ENCODE peak calls at places on chromosomes 12 and 14, in nine cellular contexts. One of them, this sample, is unnamed.

GRCh38 chr14:61190341-61190740 is 90.8 kb downstream of the TMEM30B start:
- DNase-seq in sigmoid colon: no peak
- DNase-seq in tibial artery: no peak
- DNase-seq in IMR-90: peak; percentile 26
- DNase-seq in fibroblast of lung: no peak
- DNase-seq in CD4-positive, alpha-beta T cell: no peak
- DNase-seq in testis: no peak
- DNase-seq in tibial nerve: no peak
- DNase-seq in colonic mucosa: no peak
- DNase-seq in this sample: no peak

GRCh38 chr14:65131176-65131765 is 29.0 kb upstream of the MAX start:
- DNase-seq in CD4-positive, alpha-beta T cell: no peak
- DNase-seq in tibial artery: no peak
- DNase-seq in tibial nerve: no peak
- DNase-seq in colonic mucosa: peak; percentile 64
- DNase-seq in fibroblast of lung: peak; percentile 6
- DNase-seq in IMR-90: peak; percentile 84
- DNase-seq in testis: no peak
- DNase-seq in sigmoid colon: no peak
- DNase-seq in this sample: peak; percentile 95

GRCh38 chr12:53044052-53044581 is 5.7 kb upstream of the TNS2 start:
- DNase-seq in IMR-90: no peak
- DNase-seq in colonic mucosa: peak; percentile 49
- DNase-seq in tibial artery: peak; percentile 35
- DNase-seq in testis: no peak
- DNase-seq in tibial nerve: peak; percentile 41
- DNase-seq in sigmoid colon: peak; percentile 70
- DNase-seq in CD4-positive, alpha-beta T cell: no peak
- DNase-seq in fibroblast of lung: no peak
- DNase-seq in this sample: no peak

GRCh38 chr12:104669057-104669770 is 212.5 kb downstream of the CHST11 start:
- DNase-seq in fibroblast of lung: peak; percentile 33
- DNase-seq in CD4-positive, alpha-beta T cell: no peak
- DNase-seq in IMR-90: no peak
- DNase-seq in colonic mucosa: peak; percentile 41
- DNase-seq in tibial artery: no peak
- DNase-seq in testis: peak; percentile 83
- DNase-seq in tibial nerve: no peak
- DNase-seq in sigmoid colon: peak; percentile 91
- DNase-seq in this sample: peak; percentile 32

GRCh38 chr12:116524311-116524710 is 34.9 kb upstream of the MAP1LC3B2 start:
- DNase-seq in tibial nerve: no peak
- DNase-seq in tibial artery: no peak
- DNase-seq in testis: no peak
- DNase-seq in colonic mucosa: no peak
- DNase-seq in fibroblast of lung: no peak
- DNase-seq in IMR-90: no peak
- DNase-seq in sigmoid colon: no peak
- DNase-seq in CD4-positive, alpha-beta T cell: no peak
- DNase-seq in this sample: no peak

GRCh38 chr14:96459851-96460250 is 42.3 kb upstream of the PAPOLA start:
- DNase-seq in CD4-positive, alpha-beta T cell: no peak
- DNase-seq in colonic mucosa: no peak
- DNase-seq in IMR-90: no peak
- DNase-seq in fibroblast of lung: no peak
- DNase-seq in sigmoid colon: no peak
- DNase-seq in tibial artery: no peak
- DNase-seq in testis: no peak
- DNase-seq in tibial nerve: no peak
- DNase-seq in this sample: no peak

GRCh38 chr12:104665296-104665695 is 208.5 kb downstream of the CHST11 start:
- DNase-seq in tibial artery: no peak
- DNase-seq in IMR-90: no peak
- DNase-seq in colonic mucosa: no peak
- DNase-seq in testis: no peak
- DNase-seq in tibial nerve: no peak
- DNase-seq in CD4-positive, alpha-beta T cell: no peak
- DNase-seq in sigmoid colon: no peak
- DNase-seq in fibroblast of lung: no peak
- DNase-seq in this sample: no peak

GRCh38 chr12:89863968-89864367 is 155.3 kb upstream of the ATP2B1 start:
- DNase-seq in testis: no peak
- DNase-seq in sigmoid colon: no peak
- DNase-seq in colonic mucosa: no peak
- DNase-seq in IMR-90: no peak
- DNase-seq in tibial nerve: no peak
- DNase-seq in CD4-positive, alpha-beta T cell: no peak
- DNase-seq in tibial artery: no peak
- DNase-seq in fibroblast of lung: no peak
- DNase-seq in this sample: no peak

GRCh38 chr12:122981036-122981471 is 573 bp downstream of the ARL6IP4 start:
- DNase-seq in testis: peak; percentile 31
- DNase-seq in fibroblast of lung: no peak
- DNase-seq in IMR-90: no peak
- DNase-seq in colonic mucosa: no peak
- DNase-seq in tibial artery: no peak
- DNase-seq in sigmoid colon: no peak
- DNase-seq in CD4-positive, alpha-beta T cell: no peak
- DNase-seq in tibial nerve: no peak
- DNase-seq in this sample: no peak

GRCh38 chr14:74929242-74929641 is 6.2 kb upstream of the RPS6KL1 start:
- DNase-seq in colonic mucosa: no peak
- DNase-seq in IMR-90: no peak
- DNase-seq in sigmoid colon: no peak
- DNase-seq in fibroblast of lung: no peak
- DNase-seq in tibial artery: no peak
- DNase-seq in CD4-positive, alpha-beta T cell: no peak
- DNase-seq in testis: no peak
- DNase-seq in tibial nerve: no peak
- DNase-seq in this sample: no peak

GRCh38 chr12:92987362-92987761 is 58.3 kb upstream of the EEA1 start:
- DNase-seq in IMR-90: peak; percentile 79
- DNase-seq in sigmoid colon: no peak
- DNase-seq in fibroblast of lung: peak; percentile 89
- DNase-seq in tibial nerve: peak; percentile 56
- DNase-seq in tibial artery: no peak
- DNase-seq in testis: peak; percentile 25
- DNase-seq in CD4-positive, alpha-beta T cell: no peak
- DNase-seq in colonic mucosa: peak; percentile 41
- DNase-seq in this sample: peak; percentile 37

GRCh38 chr12:2112401-2112800 is 59.6 kb downstream of the CACNA1C start:
- DNase-seq in fibroblast of lung: no peak
- DNase-seq in colonic mucosa: peak; percentile 32
- DNase-seq in testis: no peak
- DNase-seq in tibial artery: no peak
- DNase-seq in IMR-90: no peak
- DNase-seq in sigmoid colon: peak; percentile 38
- DNase-seq in tibial nerve: no peak
- DNase-seq in CD4-positive, alpha-beta T cell: no peak
- DNase-seq in this sample: no peak

DNA sequence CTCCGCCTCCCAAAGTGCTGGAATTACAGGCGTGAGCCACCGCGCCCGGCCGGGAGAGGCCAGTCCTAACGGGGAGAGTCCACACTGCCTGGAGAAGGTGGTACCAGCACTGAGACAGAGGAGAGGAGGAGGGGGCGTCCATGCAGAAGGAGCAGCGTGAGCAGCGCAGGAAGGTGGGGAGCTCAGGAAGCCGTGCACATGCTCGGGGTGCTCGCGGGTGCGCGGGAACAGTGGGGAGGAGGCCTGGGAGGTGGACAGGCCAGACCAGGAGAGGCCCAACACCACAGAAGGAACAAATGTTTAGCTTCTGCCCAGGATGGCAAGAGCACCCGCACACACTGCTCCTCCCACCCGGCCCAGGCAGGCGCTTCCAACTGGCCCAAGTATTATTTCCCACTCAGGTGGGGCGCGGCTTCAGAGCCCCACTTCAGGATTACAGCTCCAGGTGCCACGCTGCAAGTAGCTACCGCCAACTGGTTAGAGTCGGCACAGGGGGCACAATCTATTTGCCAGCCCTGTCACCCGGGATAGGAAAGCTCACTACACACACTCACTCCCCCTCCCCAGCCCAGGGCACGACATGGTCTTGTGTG is 80.8 kb upstream of the BCL11B start:
- DNase-seq in tibial nerve: no peak
- DNase-seq in testis: no peak
- DNase-seq in sigmoid colon: no peak
- DNase-seq in IMR-90: no peak
- DNase-seq in fibroblast of lung: no peak
- DNase-seq in colonic mucosa: no peak
- DNase-seq in tibial artery: no peak
- DNase-seq in CD4-positive, alpha-beta T cell: no peak
- DNase-seq in this sample: no peak
- H3K27ac ChIP-seq in tibial nerve: no peak overlapping the region
- H3K27ac ChIP-seq in testis: no peak overlapping the region
- H3K27ac ChIP-seq in sigmoid colon: no peak overlapping the region
- H3K27ac ChIP-seq in IMR-90: no peak overlapping the region
- H3K27ac ChIP-seq in fibroblast of lung: no peak overlapping the region
- H3K27ac ChIP-seq in colonic mucosa: no peak overlapping the region
- H3K27ac ChIP-seq in tibial artery: no peak overlapping the region
- H3K27ac ChIP-seq in CD4-positive, alpha-beta T cell: no peak overlapping the region
- H3K27ac ChIP-seq in this sample: no peak overlapping the region

GRCh38 chr12:24557738-24558137 is 391.2 kb downstream of the BCAT1 start:
- DNase-seq in tibial nerve: no peak
- DNase-seq in CD4-positive, alpha-beta T cell: no peak
- DNase-seq in fibroblast of lung: no peak
- DNase-seq in colonic mucosa: no peak
- DNase-seq in IMR-90: no peak
- DNase-seq in testis: no peak
- DNase-seq in sigmoid colon: no peak
- DNase-seq in tibial artery: no peak
- DNase-seq in this sample: no peak
- TF ChIP-seq CTCF in tibial nerve: no peak
- TF ChIP-seq CTCF in CD4-positive, alpha-beta T cell: no peak
- TF ChIP-seq CTCF in fibroblast of lung: no peak
- TF ChIP-seq CTCF in colonic mucosa: no peak
- TF ChIP-seq CTCF in IMR-90: no peak
- TF ChIP-seq CTCF in testis: no peak
- TF ChIP-seq CTCF in sigmoid colon: no peak
- TF ChIP-seq CTCF in tibial artery: no peak
- TF ChIP-seq CTCF in this sample: no peak

DNA sequence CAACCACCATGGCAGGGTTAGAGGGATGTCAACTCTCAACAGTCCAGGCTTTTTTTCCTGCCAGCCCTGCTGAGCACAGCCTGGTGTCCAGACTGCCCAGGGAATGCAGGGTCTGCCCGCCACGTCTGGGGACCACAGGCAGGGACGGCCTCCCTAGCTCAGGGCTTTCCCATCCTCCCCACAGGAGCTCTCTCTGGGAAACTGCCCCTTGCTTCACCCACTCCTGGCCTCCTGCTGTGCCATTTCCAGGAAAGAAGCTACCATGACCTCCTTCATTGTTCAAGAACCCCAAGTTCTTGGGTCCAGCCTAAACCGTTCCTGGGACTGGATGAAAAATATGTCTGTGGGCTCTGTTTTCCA is 4.8 kb downstream of the SCNN1A start:
- DNase-seq in CD4-positive, alpha-beta T cell: no peak
- DNase-seq in fibroblast of lung: no peak
- DNase-seq in testis: no peak
- DNase-seq in colonic mucosa: no peak
- DNase-seq in tibial nerve: no peak
- DNase-seq in IMR-90: no peak
- DNase-seq in tibial artery: no peak
- DNase-seq in sigmoid colon: peak; percentile 44
- DNase-seq in this sample: no peak
- H3K27ac ChIP-seq in CD4-positive, alpha-beta T cell: no peak overlapping the region
- H3K27ac ChIP-seq in fibroblast of lung: no peak overlapping the region
- H3K27ac ChIP-seq in testis: no peak overlapping the region
- H3K27ac ChIP-seq in colonic mucosa: peak overlapping the region; percentile 62
- H3K27ac ChIP-seq in tibial nerve: peak overlapping the region; percentile 89
- H3K27ac ChIP-seq in IMR-90: no peak overlapping the region
- H3K27ac ChIP-seq in tibial artery: peak overlapping the region; percentile 16
- H3K27ac ChIP-seq in sigmoid colon: peak overlapping the region; percentile 78
- H3K27ac ChIP-seq in this sample: peak overlapping the region; percentile 87

DNA sequence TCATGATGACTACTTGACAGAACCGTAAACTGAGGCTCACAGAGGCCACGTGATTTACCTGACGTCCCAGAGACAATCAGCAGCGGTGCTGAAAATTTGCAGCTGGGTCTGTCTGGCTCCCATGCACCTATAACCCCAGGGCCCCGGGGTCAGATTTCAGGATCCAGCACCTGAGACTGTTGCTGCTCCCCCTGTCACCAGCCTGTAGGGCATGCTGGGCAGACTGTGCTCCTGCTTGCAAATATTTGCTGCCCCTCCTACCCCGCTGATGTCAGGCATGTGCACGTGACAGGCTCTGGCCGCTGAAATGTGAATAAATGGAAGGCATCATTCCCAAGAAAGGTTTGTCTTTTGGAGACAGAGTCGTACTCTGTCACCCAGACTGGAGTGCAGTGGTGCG is 6.0 kb downstream of the MMAB start:
- DNase-seq in tibial artery: no peak
- DNase-seq in testis: no peak
- DNase-seq in CD4-positive, alpha-beta T cell: no peak
- DNase-seq in IMR-90: no peak
- DNase-seq in fibroblast of lung: no peak
- DNase-seq in sigmoid colon: no peak
- DNase-seq in tibial nerve: no peak
- DNase-seq in colonic mucosa: no peak
- DNase-seq in this sample: no peak
- TF ChIP-seq CTCF in tibial artery: no peak
- TF ChIP-seq CTCF in testis: no peak
- TF ChIP-seq CTCF in CD4-positive, alpha-beta T cell: no peak
- TF ChIP-seq CTCF in IMR-90: no peak
- TF ChIP-seq CTCF in fibroblast of lung: no peak
- TF ChIP-seq CTCF in sigmoid colon: no peak
- TF ChIP-seq CTCF in tibial nerve: no peak
- TF ChIP-seq CTCF in colonic mucosa: no peak
- TF ChIP-seq CTCF in this sample: no peak

DNA sequence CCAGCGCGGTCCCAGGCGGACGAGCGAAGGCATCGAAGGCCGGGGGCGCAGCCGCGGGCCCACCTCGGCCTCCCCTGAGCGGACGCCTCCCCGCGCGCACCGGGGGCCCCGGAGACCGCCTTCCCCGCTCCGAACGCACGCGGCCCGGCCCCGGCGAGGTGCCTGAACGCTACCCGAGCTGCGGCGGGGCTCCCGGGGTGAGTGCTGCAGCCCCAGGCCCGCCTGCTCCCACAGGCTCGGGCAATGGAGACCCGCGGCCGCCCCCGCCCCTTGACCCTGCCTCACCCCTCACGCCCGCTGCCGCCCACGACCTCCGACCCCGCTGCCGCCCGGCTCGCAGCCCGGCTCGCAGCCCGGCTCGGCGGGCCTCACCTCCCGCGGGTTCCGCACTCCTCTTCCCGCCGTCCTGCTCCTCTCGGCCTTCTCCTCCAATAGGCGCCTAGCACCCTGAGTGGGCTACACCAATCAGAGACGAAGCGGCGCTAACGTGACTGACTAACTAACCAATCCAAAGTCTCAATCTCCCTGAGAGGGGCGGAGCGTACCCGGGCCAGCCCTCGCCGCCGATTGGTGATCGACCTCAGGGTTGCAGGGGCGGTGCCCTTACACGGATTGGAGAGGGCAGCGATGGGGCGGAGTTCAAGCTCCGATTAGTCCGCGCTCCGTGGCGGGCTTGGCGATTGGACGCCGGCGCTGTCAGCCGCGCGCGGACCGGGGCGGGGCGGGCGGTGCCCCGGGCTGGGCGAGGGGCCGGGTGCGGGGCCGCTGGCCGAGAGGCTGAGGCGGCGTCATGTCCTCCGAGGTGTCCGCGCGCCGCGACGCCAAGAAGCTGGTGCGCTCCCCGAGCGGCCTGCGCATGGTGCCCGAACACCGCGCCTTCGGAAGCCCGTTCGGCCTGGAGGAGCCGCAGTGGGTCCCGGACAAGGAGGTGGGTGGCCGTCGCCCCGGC is at the start of the genes XRCC3 and ZFYVE21:
- DNase-seq in sigmoid colon: peak; percentile 100
- DNase-seq in tibial nerve: peak; percentile 99
- DNase-seq in IMR-90: peak; percentile 99
- DNase-seq in fibroblast of lung: peak; percentile 99
- DNase-seq in colonic mucosa: peak; percentile 100
- DNase-seq in tibial artery: peak; percentile 100
- DNase-seq in testis: peak; percentile 100
- DNase-seq in CD4-positive, alpha-beta T cell: peak; percentile 99
- DNase-seq in this sample: peak; percentile 96
- H3K27ac ChIP-seq in sigmoid colon: peak within 1 kb of the TSS; percentile 95
- H3K27ac ChIP-seq in tibial nerve: peak within 1 kb of the TSS; percentile 95
- H3K27ac ChIP-seq in IMR-90: peak within 1 kb of the TSS; percentile 48
- H3K27ac ChIP-seq in fibroblast of lung: peak within 1 kb of the TSS; percentile 58
- H3K27ac ChIP-seq in colonic mucosa: peak within 1 kb of the TSS; percentile 73
- H3K27ac ChIP-seq in tibial artery: peak within 1 kb of the TSS; percentile 93
- H3K27ac ChIP-seq in testis: peak within 1 kb of the TSS; percentile 86
- H3K27ac ChIP-seq in CD4-positive, alpha-beta T cell: no peak within 1 kb of the TSS
- H3K27ac ChIP-seq in this sample: peak within 1 kb of the TSS; percentile 80